ENCODE peak calls at places on chromosomes 1 and 21, in four cellular contexts. Z is anterior cingulate cortex, N is NCI-H187, I is PC-3. T is an unnamed sample.

GRCh38 chr1:29563571-29563970 is 327.2 kb downstream of the PTPRU start:
- DNase-seq in Z (no peak), N (no peak), I (no peak), T (no peak)

GRCh38 chr1:65063025-65063424 is 85.0 kb upstream of the AK4 start:
- DNase-seq in Z (no peak), N (no peak), I (peak; percentile 41), T (no peak)

GRCh38 chr1:108057536-108057935 is 92.6 kb upstream of the VAV3 start:
- DNase-seq in Z (no peak), N (no peak), I (no peak), T (no peak)

GRCh38 chr1:9201421-9202239 is 32.9 kb upstream of the H6PD start:
- DNase-seq in Z (peak; percentile 55), N (no peak), I (peak; percentile 43), T (no peak)

GRCh38 chr1:47536646-47537118 is 98.8 kb downstream of the FOXD2 start:
- DNase-seq in Z (no peak), N (no peak), I (no peak), T (no peak)

GRCh38 chr1:39360726-39361125 is 130.7 kb upstream of the BMP8A start:
- DNase-seq in Z (no peak), N (no peak), I (no peak), T (no peak)

GRCh38 chr1:79323240-79324025 is 316.9 kb upstream of the ADGRL4 start:
- DNase-seq in Z (no peak), N (no peak), I (peak; percentile 95), T (no peak)

GRCh38 chr1:84398175-84398574 is at the start of gene DNASE2B:
- DNase-seq in Z (no peak), N (no peak), I (no peak), T (no peak)

GRCh38 chr1:110829955-110830553 is 42.9 kb upstream of the CD53 start:
- DNase-seq in Z (no peak), N (peak; percentile 6), I (peak; percentile 63), T (no peak)

GRCh38 chr1:185846672-185847440 is 112.7 kb downstream of the HMCN1 start:
- DNase-seq in Z (no peak), N (no peak), I (no peak), T (no peak)

GRCh38 chr1:220927442-220927841 is 48.2 kb downstream of the HLX start:
- DNase-seq in Z (no peak), N (peak; percentile 19), I (no peak), T (no peak)

GRCh38 chr1:6322161-6322560 is 61.3 kb upstream of the GPR153 start:
- DNase-seq in Z (no peak), N (no peak), I (no peak), T (no peak)

GRCh38 chr1:63487336-63488065 is 35.5 kb downstream of the ITGB3BP start:
- DNase-seq in Z (no peak), N (no peak), I (peak; percentile 87), T (no peak)

GRCh38 chr21:35827004-35827403 is 233.3 kb downstream of the SETD4 start:
- DNase-seq in Z (no peak), N (no peak), I (peak; percentile 13), T (no peak)

GRCh38 chr21:37371041-37371397 is 4.4 kb downstream of the DYRK1A start:
- DNase-seq in Z (no peak), N (no peak), I (no peak), T (no peak)

GRCh38 chr1:181669209-181669608 is 185.9 kb downstream of the CACNA1E start:
- DNase-seq in Z (no peak), N (no peak), I (no peak), T (no peak)

GRCh38 chr1:5495596-5496410 is 496.4 kb downstream of the NPHP4 start:
- DNase-seq in Z (no peak), N (no peak), I (no peak), T (no peak)

GRCh38 chr1:41479000-41479807 is 5.3 kb downstream of the EDN2 start:
- DNase-seq in Z (no peak), N (no peak), I (no peak), T (no peak)

GRCh38 chr21:44686000-44686781 is 4.2 kb upstream of the KRTAP12-1 start:
- DNase-seq in Z (no peak), N (no peak), I (no peak), T (no peak)

GRCh38 chr1:160070243-160071163 is 543 bp upstream of the KCNJ10 start:
- DNase-seq in Z (peak; percentile 90), N (no peak), I (peak; percentile 59), T (peak; percentile 90)

GRCh38 chr1:151062738-151063371 is 2.7 kb downstream of the MLLT11 start:
- DNase-seq in Z (no peak), N (no peak), I (peak; percentile 53), T (no peak)

GRCh38 chr1:220124542-220124941 is 30.6 kb downstream of the IARS2 start:
- DNase-seq in Z (no peak), N (no peak), I (no peak), T (no peak)

GRCh38 chr1:69090752-69091151 is 477.0 kb upstream of the LRRC7 start:
- DNase-seq in Z (no peak), N (no peak), I (no peak), T (no peak)

GRCh38 chr1:114154146-114154962 is 685 bp upstream of the SYT6 start:
- DNase-seq in Z (peak; percentile 60), N (no peak), I (no peak), T (no peak)

GRCh38 chr1:3097861-3098260 is 28.9 kb downstream of the PRDM16 start:
- DNase-seq in Z (no peak), N (no peak), I (no peak), T (no peak)

GRCh38 chr1:109213824-109214693 is at the start of gene SARS1:
- DNase-seq in Z (peak; percentile 88), N (no peak), I (peak; percentile 86), T (peak; percentile 98)

GRCh38 chr1:2379733-2380404 is 11.5 kb downstream of the MORN1 start:
- DNase-seq in Z (no peak), N (no peak), I (no peak), T (no peak)

GRCh38 chr1:18953656-18954259 is 2.7 kb downstream of the IFFO2 start:
- DNase-seq in Z (no peak), N (no peak), I (no peak), T (no peak)